ENCODE peak calls at places on chromosomes 11 and 22, in seven cellular contexts. L, K, O, W, R, M and T are unnamed samples.

GRCh38 chr11:62395885-62396778 is 22.7 kb upstream of the SCGB1A1 start:
- DNase-seq in L (no peak), W (no peak), M (no peak), R (no peak), K (no peak), O (no peak), T (no peak)

GRCh38 chr11:128133501-128133900 is 453.9 kb downstream of the ETS1 start:
- DNase-seq in L (no peak), O (no peak), K (no peak), W (no peak), M (no peak), R (no peak), T (no peak)

GRCh38 chr11:119144825-119145476 is 3.9 kb upstream of the ABCG4 start:
- DNase-seq in K (no peak), O (peak; percentile 72), L (peak; percentile 30), R (peak; percentile 45), M (peak; percentile 67), W (peak; percentile 76), T (peak; percentile 26)

GRCh38 chr11:117837070-117837776 is 12.7 kb upstream of the FXYD2 start:
- DNase-seq in R (no peak), W (peak; percentile 6), O (no peak), K (peak; percentile 56), L (no peak), M (no peak), T (no peak)

GRCh38 chr11:123594188-123594901 is 60.1 kb downstream of the SCN3B start:
- DNase-seq in K (no peak), L (no peak), R (no peak), O (peak; percentile 66), M (no peak), W (no peak), T (no peak)

GRCh38 chr22:29482253-29482652 is 2.2 kb downstream of the NEFH start:
- DNase-seq in L (no peak), W (no peak), O (peak; percentile 13), R (no peak), K (no peak), M (no peak), T (no peak)

GRCh38 chr11:121762820-121763219 is 310.1 kb upstream of the SORL1-AS1 start:
- DNase-seq in O (no peak), R (no peak), K (no peak), W (no peak), L (no peak), M (no peak), T (no peak)

GRCh38 chr11:112106070-112106469 is 19.4 kb downstream of the SDHD start:
- DNase-seq in K (no peak), L (no peak), R (no peak), M (no peak), W (no peak), O (no peak), T (no peak)

GRCh38 chr11:66743271-66743968 is 14.4 kb upstream of the SPTBN2 start:
- DNase-seq in R (peak; percentile 78), M (no peak), O (peak; percentile 87), K (no peak), L (peak; percentile 83), W (peak; percentile 87), T (peak; percentile 90)

GRCh38 chr11:14029415-14029814 is 66.9 kb downstream of the SPON1 start:
- DNase-seq in L (no peak), W (no peak), R (no peak), K (no peak), O (no peak), M (no peak), T (no peak)

GRCh38 chr11:134516529-134516928 is 104.5 kb upstream of the B3GAT1 start:
- DNase-seq in O (no peak), W (peak; percentile 9), L (no peak), K (peak; percentile 40), M (no peak), R (no peak), T (no peak)

GRCh38 chr22:48588151-48588880 is 1239.4 kb downstream of the BRD1 start:
- DNase-seq in W (no peak), M (no peak), L (no peak), K (no peak), R (no peak), O (no peak), T (no peak)
- TF ChIP-seq POLR2A in W (no peak), M (no peak), L (no peak), K (no peak), R (no peak), O (no peak), T (no peak)

GRCh38 chr22:41445171-41446056 is 1.2 kb downstream of the TOB2 start:
- DNase-seq in W (peak; percentile 31), O (peak; percentile 55), K (peak; percentile 76), L (no peak), R (peak; percentile 27), M (no peak), T (peak; percentile 30)

GRCh38 chr22:41446057-41446501 is 522 bp downstream of the TOB2 start:
- DNase-seq in W (peak; percentile 39), K (peak; percentile 76), R (peak; percentile 20), M (no peak), O (no peak), L (no peak), T (peak; percentile 16)

GRCh38 chr22:41446639-41447434 is at the start of gene TOB2:
- DNase-seq in W (peak; percentile 97), M (peak; percentile 93), O (peak; percentile 96), R (peak; percentile 93), K (peak; percentile 98), L (peak; percentile 93), T (peak; percentile 96)

GRCh38 chr22:41442240-41442792 is 4.3 kb downstream of the TOB2 start:
- DNase-seq in O (no peak), K (no peak), W (no peak), L (no peak), R (no peak), M (no peak), T (no peak)

DNA sequence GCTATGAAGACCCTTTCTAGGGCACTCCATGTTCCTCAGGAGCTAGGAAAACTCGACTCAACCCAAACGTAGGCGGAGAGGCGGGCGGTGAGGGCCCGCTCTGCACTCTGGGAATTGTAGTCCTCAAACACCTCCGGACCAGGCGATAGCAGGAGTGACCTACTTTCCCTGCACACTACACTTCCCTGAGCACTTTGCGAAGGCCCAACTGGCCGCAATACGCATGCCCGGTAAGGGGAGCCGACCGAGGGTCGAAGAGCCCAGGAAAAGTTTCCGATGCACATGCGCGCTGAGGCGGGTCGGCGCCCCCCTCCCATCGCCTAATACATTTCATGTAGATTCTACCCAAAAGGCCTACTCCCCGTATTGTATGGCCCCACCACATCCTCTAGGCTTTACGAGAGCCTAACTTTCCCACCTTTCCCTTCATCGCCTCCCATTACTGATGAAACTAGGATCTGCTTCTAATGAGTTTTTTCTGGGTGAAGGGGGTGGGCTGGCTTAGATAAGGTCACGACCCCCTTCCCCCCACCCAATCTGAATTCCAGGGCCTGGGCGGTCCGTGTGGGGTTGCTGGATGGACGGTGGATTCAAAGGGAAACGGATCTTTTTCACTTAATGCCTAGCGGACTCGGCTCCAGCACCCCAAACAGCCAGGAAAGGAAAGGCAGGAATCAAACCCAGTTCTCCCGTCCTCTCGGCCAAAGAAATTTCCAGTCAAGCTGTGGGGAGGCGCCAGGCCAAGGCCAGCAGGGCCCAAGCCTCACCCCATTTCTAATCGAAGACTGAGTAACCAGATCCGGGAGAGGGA is 2.0 kb downstream of the TOB2 start:
- DNase-seq in R (peak; percentile 93), O (peak; percentile 96), L (peak; percentile 92), K (peak; percentile 97), M (peak; percentile 84), W (peak; percentile 93), T (peak; percentile 95)
- TF ChIP-seq POLR2A in R (no peak), O (no peak), L (no peak), K (peak; percentile 47), M (peak; percentile 13), W (peak; percentile 72), T (peak; percentile 75)

GRCh38 chr22:35342390-35342789 is 38.5 kb upstream of the HMOX1 start:
- DNase-seq in W (no peak), R (no peak), L (no peak), O (no peak), M (no peak), K (no peak), T (no peak)

GRCh38 chr22:35345808-35346505 is 34.9 kb upstream of the HMOX1 start:
- DNase-seq in M (no peak), W (no peak), R (no peak), L (no peak), O (no peak), K (no peak), T (no peak)

GRCh38 chr22:35344956-35345690 is 35.8 kb upstream of the HMOX1 start:
- DNase-seq in M (no peak), W (peak; percentile 65), L (no peak), O (no peak), K (no peak), R (no peak), T (no peak)

GRCh38 chr22:35341090-35341874 is 39.6 kb upstream of the HMOX1 start:
- DNase-seq in L (no peak), R (no peak), O (no peak), K (no peak), W (no peak), M (no peak), T (no peak)

GRCh38 chr22:35343664-35344550 is 37.0 kb upstream of the HMOX1 start:
- DNase-seq in K (no peak), M (no peak), W (no peak), L (no peak), O (no peak), R (no peak), T (no peak)
- TF ChIP-seq POLR2A in K (no peak), M (no peak), W (no peak), L (no peak), O (no peak), R (no peak), T (no peak)

GRCh38 chr22:38871360-38872171 is 450 bp downstream of the CBX6 start:
- DNase-seq in L (no peak), K (peak; percentile 73), M (no peak), O (peak; percentile 34), R (no peak), W (no peak), T (no peak)

GRCh38 chr22:38870791-38871359 is 1.1 kb downstream of the CBX6 start:
- DNase-seq in M (no peak), R (no peak), L (no peak), K (no peak), O (no peak), W (no peak), T (no peak)

GRCh38 chr22:38872831-38873248 is 824 bp upstream of the CBX6 start:
- DNase-seq in O (peak; percentile 68), R (peak; percentile 35), K (peak; percentile 89), M (no peak), L (peak; percentile 59), W (peak; percentile 41), T (peak; percentile 36)

GRCh38 chr22:38873469-38874411 is 1.7 kb upstream of the CBX6 start:
- DNase-seq in M (no peak), W (no peak), R (peak; percentile 12), K (peak; percentile 53), O (no peak), L (peak; percentile 17), T (no peak)

DNA sequence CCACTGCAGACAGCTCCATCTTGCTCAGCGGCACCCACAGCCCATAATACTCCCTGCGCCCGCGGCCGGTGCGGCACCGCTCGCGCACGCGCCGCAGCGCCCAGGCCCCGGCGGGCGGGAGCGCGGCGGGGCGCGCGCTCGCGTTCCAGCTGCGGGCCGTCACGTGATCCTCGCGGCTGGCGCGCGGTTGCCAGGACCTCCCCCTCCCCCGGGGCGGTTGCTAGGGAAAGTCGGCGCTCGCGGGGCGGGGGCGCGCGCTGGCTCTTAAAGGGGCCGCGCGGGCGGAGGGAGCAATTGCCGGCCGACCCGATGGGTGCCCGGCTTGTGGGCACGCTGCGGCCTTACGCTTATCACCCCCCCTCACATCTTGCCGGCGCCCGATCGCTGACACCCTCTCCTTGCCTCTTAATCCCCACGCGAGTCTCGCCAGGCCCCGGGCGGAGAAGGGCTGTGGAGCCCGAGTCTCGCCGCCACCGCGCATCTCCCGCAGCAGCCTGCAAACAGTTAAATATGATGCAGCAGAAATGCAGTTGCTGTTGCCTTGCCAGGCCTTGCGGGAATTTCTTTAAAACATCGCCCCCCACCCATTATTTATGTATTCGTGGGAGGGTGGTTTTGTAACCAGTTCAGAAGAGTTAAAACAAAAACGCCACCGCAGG is at the start of gene CBX6:
- DNase-seq in W (peak; percentile 93), R (peak; percentile 89), K (peak; percentile 98), M (peak; percentile 94), L (peak; percentile 90), O (peak; percentile 97), T (peak; percentile 93)
- TF ChIP-seq POLR2A in W (no peak), R (no peak), K (peak; percentile 42), M (peak; percentile 61), L (peak; percentile 26), O (peak; percentile 22), T (peak; percentile 60)